ENCODE peak calls at places on chromosomes 11 and 22, in seven cellular contexts. G, E, J, F, Z, H and X are unnamed samples.

GRCh38 chr11:79244175-79244804 is 196.5 kb downstream of the TENM4 start:
- DNase-seq in J (no peak), H (no peak), Z (no peak), F (no peak), G (no peak), E (peak), X (no peak)

GRCh38 chr11:120625565-120625964 is 114.0 kb downstream of the GRIK4 start:
- DNase-seq in Z (no peak), G (peak), F (no peak), H (no peak), E (no peak), J (no peak), X (no peak)

GRCh38 chr11:86743223-86744118 is 56.9 kb upstream of the PRSS23 start:
- DNase-seq in G (no peak), F (no peak), E (peak), J (no peak), H (no peak), Z (no peak), X (no peak)

GRCh38 chr22:20918663-20919220 is 1.5 kb downstream of the CRKL start:
- DNase-seq in J (no peak), H (no peak), F (no peak), E (no peak), Z (no peak), G (no peak), X (peak)

GRCh38 chr11:64009710-64010109 is 23.5 kb downstream of the OTUB1 start:
- DNase-seq in E (no peak), H (no peak), F (no peak), G (no peak), Z (no peak), J (no peak), X (no peak)

GRCh38 chr22:48820481-48821345 is 1007.0 kb downstream of the BRD1 start:
- DNase-seq in Z (no peak), E (no peak), H (no peak), G (no peak), J (no peak), F (no peak), X (no peak)

GRCh38 chr11:84218318-84218717 is 932.2 kb upstream of the CCDC90B start:
- DNase-seq in G (no peak), E (no peak), Z (no peak), F (no peak), H (no peak), J (no peak), X (no peak)

GRCh38 chr11:36022891-36023290 is 79.0 kb downstream of the LDLRAD3 start:
- DNase-seq in G (peak), F (no peak), Z (no peak), H (no peak), E (no peak), J (no peak), X (no peak)

GRCh38 chr11:74980627-74981026 is 8.1 kb upstream of the NEU3 start:
- DNase-seq in F (no peak), J (no peak), E (no peak), Z (no peak), H (no peak), G (no peak), X (no peak)